ENCODE peak calls at places on chromosomes 12 and 14, in six cellular contexts. J, Q, D, H, O and P are unnamed samples. For H3K9me3, the result is how much of the 10 kb centered on the place peaks cover.

GRCh38 chr12:70663838-70664237 is 26.6 kb upstream of the PTPRB start:
- DNase-seq in J (no peak), H (no peak), Q (no peak), D (no peak), O (no peak), P (no peak)

GRCh38 chr12:70305794-70306193 is 60.3 kb upstream of the KCNMB4 start:
- DNase-seq in Q (peak), H (no peak), O (no peak), J (peak), D (no peak), P (peak)

GRCh38 chr14:58301416-58301815 is 3.1 kb downstream of the ARID4A start:
- DNase-seq in D (no peak), J (no peak), H (no peak), O (no peak), Q (no peak), P (no peak)

GRCh38 chr12:6066651-6067050 is 57.8 kb downstream of the VWF start:
- DNase-seq in Q (no peak), O (no peak), J (no peak), D (no peak), H (no peak), P (no peak)

GRCh38 chr14:50410921-50411320 is 14.2 kb upstream of the CDKL1 start:
- DNase-seq in J (peak), H (no peak), O (no peak), Q (peak), D (no peak), P (peak)

GRCh38 chr12:92717202-92717601 is 14.4 kb downstream of the PLEKHG7 start:
- DNase-seq in D (peak), J (peak), H (no peak), O (peak), Q (peak), P (no peak)

GRCh38 chr12:124805876-124806668 is 57.6 kb downstream of the SCARB1 start:
- DNase-seq in O (no peak), D (no peak), Q (no peak), J (no peak), H (no peak), P (peak)

GRCh38 chr12:23944067-23944466 is 5.4 kb downstream of the SOX5 start:
- DNase-seq in H (no peak), D (no peak), Q (no peak), O (no peak), J (no peak), P (no peak)

GRCh38 chr12:2876431-2877046 is 435 bp downstream of the FOXM1 start:
- DNase-seq in Q (peak), D (peak), H (no peak), O (no peak), J (no peak), P (peak)

GRCh38 chr14:71780075-71780474 is 152.2 kb upstream of the RGS6 start:
- DNase-seq in O (no peak), H (no peak), D (no peak), J (no peak), Q (no peak), P (no peak)

GRCh38 chr12:71639341-71639760 is 24.3 kb downstream of the ZFC3H1 start:
- DNase-seq in J (no peak), H (no peak), Q (no peak), O (no peak), D (peak), P (no peak)

GRCh38 chr12:53700567-53700966 is 24.7 kb upstream of the ATP5MC2 start:
- DNase-seq in J (no peak), O (no peak), Q (peak), H (no peak), D (no peak), P (no peak)

GRCh38 chr12:45122776-45123380 is 72.0 kb upstream of the DBX2 start:
- DNase-seq in D (peak), J (peak), O (peak), H (peak), Q (peak), P (no peak)

GRCh38 chr14:92362781-92363235 is 39.8 kb downstream of the SLC24A4 start:
- DNase-seq in J (peak), H (no peak), D (no peak), O (no peak), Q (peak), P (peak)

GRCh38 chr12:58540480-58541299 is 379.6 kb downstream of the LRIG3 start:
- DNase-seq in H (peak), Q (peak), O (peak), D (peak), J (peak), P (no peak)

GRCh38 chr14:49945448-49946319 is 52.8 kb downstream of the ARF6 start:
- DNase-seq in D (no peak), Q (no peak), J (no peak), O (no peak), H (no peak), P (no peak)

GRCh38 chr14:34843011-34843554 is 32.1 kb downstream of the BAZ1A start:
- DNase-seq in H (no peak), Q (peak), O (no peak), D (peak), J (peak), P (peak)

GRCh38 chr14:90778468-90779255 is 37.6 kb downstream of the TTC7B start:
- DNase-seq in D (no peak), H (no peak), Q (no peak), J (no peak), O (no peak), P (no peak)

GRCh38 chr14:100898935-100899840 is 4.3 kb downstream of the RTL1 start:
- DNase-seq in Q (no peak), D (no peak), H (peak), J (no peak), O (no peak), P (peak)

GRCh38 chr12:126362490-126362889 is 1297.3 kb downstream of the AACS start:
- DNase-seq in D (no peak), H (no peak), J (no peak), O (no peak), Q (peak), P (peak)

GRCh38 chr12:113242018-113242418 is 20.8 kb downstream of the TPCN1 start:
- DNase-seq in D (peak), H (no peak), O (no peak), Q (peak), J (no peak), P (peak)

GRCh38 chr12:76860301-76860700 is 18.5 kb downstream of the CSRP2 start:
- DNase-seq in D (no peak), O (no peak), J (no peak), H (no peak), Q (no peak), P (no peak)

GRCh38 chr14:104873380-104874055 is 8.4 kb downstream of the CEP170B start:
- DNase-seq in J (no peak), Q (no peak), O (no peak), H (no peak), D (no peak), P (peak)

GRCh38 chr12:67355428-67356385 is 86.5 kb downstream of the CAND1 start:
- DNase-seq in J (peak), D (peak), O (peak), Q (peak), H (peak), P (no peak)

GRCh38 chr12:103854372-103854973 is 13.4 kb upstream of the NT5DC3 start:
- DNase-seq in J (no peak), O (no peak), Q (no peak), H (no peak), D (no peak), P (no peak)

GRCh38 chr12:8566525-8566924 is 25.8 kb upstream of the CLEC4E start:
- DNase-seq in Q (no peak), O (no peak), D (no peak), J (no peak), H (no peak), P (no peak)

GRCh38 chr12:30810918-30811317 is 56.2 kb upstream of the CAPRIN2 start:
- DNase-seq in O (no peak), H (no peak), J (no peak), D (no peak), Q (no peak), P (no peak)

GRCh38 chr14:47438650-47439140 is 236.7 kb downstream of the MDGA2 start:
- DNase-seq in D (no peak), Q (peak), H (no peak), J (no peak), O (no peak), P (no peak)

GRCh38 chr14:82510007-82510406 is 976.4 kb upstream of the SEL1L start:
- DNase-seq in Q (no peak), D (no peak), O (no peak), J (no peak), H (no peak), P (no peak)

GRCh38 chr14:82511399-82511798 is 977.7 kb upstream of the SEL1L start:
- DNase-seq in H (no peak), D (no peak), Q (no peak), O (no peak), J (no peak), P (no peak)
- H3K9me3 ChIP-seq in H (under half), D (under half), Q (under half), O (under half), J (under half), P (under half)

GRCh38 chr14:99234366-99234765 is 37.6 kb downstream of the BCL11B start:
- DNase-seq in O (no peak), D (no peak), H (no peak), J (no peak), Q (no peak), P (no peak)
- TF ChIP-seq CTCF in O (no peak), D (no peak), H (no peak), J (no peak), Q (no peak), P (no peak)

GRCh38 chr12:57215065-57215464 is 1.5 kb upstream of the NXPH4 start:
- DNase-seq in D (no peak), O (no peak), H (no peak), J (no peak), Q (no peak), P (no peak)

GRCh38 chr12:57215668-57216013 is 953 bp upstream of the NXPH4 start:
- DNase-seq in Q (peak), J (peak), O (no peak), H (no peak), D (peak), P (peak)

GRCh38 chr12:57213763-57214397 is 2.7 kb upstream of the NXPH4 start:
- DNase-seq in O (no peak), J (no peak), D (peak), H (no peak), Q (no peak), P (no peak)

GRCh38 chr12:57213068-57213715 is 3.4 kb upstream of the NXPH4 start:
- DNase-seq in H (peak), O (peak), Q (peak), D (peak), J (peak), P (peak)

GRCh38 chr12:57214398-57214781 is 2.2 kb upstream of the NXPH4 start:
- DNase-seq in D (no peak), H (peak), J (peak), Q (peak), O (no peak), P (no peak)
- H2AFZ ChIP-seq in D (peak), H (no peak), J (peak), Q (no peak), O (peak), P (no peak)

DNA sequence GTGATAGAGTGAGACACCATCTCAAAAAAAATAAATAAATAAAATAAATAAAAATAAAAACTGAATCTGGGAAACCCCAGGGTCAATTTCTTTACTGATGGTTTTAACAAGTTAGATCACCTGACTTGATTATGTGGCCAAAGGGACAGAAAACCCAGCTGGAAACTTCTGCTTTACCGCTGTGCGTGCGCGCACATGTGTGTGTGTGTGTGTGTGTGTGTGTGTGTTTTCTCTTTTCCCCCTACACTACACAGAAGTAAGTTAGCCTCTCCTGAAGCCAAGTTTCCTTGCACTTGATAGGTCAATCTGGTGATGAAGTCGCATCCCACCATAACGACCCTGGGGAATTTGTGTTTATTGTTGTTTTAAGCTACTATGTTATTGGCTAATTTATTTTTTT is 105.3 kb upstream of the AMN1 start:
- DNase-seq in H (no peak), O (no peak), Q (no peak), D (no peak), J (no peak), P (no peak)
- H3K9me3 ChIP-seq in H (under half), O (under half), Q (under half), D (under half), J (under half), P (under half)

DNA sequence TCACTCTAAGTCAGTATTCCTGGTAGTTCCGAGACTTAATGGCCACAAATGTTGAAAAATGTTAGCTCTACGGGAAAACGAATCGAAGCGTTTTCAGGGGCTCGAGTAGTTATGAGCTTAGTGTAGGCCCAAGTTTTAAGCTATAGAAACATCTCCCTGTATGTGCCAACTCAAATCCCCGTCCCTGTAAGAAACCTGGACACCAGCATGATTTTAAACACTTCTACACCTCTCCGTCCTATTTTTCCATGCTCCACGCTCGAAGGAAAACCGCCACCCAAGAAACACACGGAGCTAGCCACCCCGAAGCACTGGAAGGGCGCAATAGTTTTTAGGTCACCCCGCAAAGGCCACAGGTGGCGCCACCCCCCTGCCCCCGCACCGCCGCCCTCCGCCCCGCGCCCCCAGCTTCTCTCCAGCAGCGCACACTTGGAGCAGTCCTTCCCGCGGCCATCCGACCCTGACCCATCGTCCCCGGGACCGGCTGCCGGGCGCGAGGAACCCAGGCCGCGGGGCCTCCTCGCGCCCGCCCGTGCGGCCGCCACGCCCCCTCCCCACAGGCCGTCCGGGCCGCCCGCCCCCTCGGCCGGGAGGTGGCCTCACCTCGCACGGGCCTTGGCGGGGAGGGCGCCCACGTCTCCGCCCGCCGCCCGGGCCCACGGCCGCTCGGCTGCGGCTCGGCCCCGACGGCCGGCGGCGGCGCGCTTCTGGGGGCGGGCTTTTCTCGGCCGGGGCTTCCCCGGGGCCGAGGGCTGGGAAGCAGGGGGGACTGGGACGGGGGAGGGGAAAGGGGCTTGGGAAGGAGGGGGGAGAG is 519 bp downstream of the R3HDM2 start:
- DNase-seq in O (no peak), Q (peak), H (no peak), J (peak), D (peak), P (no peak)
- TF ChIP-seq CTCF in O (no peak), Q (no peak), H (peak), J (no peak), D (no peak), P (no peak)

GRCh38 chr12:990308-990648 is 745 bp upstream of the ERC1 start:
- DNase-seq in Q (peak), O (no peak), H (peak), J (peak), D (peak), P (peak)

GRCh38 chr12:989051-989450 is 2.0 kb upstream of the ERC1 start:
- DNase-seq in J (no peak), O (no peak), D (no peak), H (no peak), Q (no peak), P (peak)

GRCh38 chr12:990649-991349 is at the start of gene ERC1:
- DNase-seq in Q (peak), O (peak), J (peak), H (peak), D (peak), P (peak)

GRCh38 chr12:989751-990278 is 1.2 kb upstream of the ERC1 start:
- DNase-seq in H (peak), O (no peak), J (peak), Q (peak), D (peak), P (peak)

GRCh38 chr12:988616-989015 is 2.4 kb upstream of the ERC1 start:
- DNase-seq in D (no peak), J (peak), H (no peak), Q (no peak), O (no peak), P (peak)
- H2AFZ ChIP-seq in D (no peak), J (no peak), H (no peak), Q (no peak), O (no peak), P (peak)

DNA sequence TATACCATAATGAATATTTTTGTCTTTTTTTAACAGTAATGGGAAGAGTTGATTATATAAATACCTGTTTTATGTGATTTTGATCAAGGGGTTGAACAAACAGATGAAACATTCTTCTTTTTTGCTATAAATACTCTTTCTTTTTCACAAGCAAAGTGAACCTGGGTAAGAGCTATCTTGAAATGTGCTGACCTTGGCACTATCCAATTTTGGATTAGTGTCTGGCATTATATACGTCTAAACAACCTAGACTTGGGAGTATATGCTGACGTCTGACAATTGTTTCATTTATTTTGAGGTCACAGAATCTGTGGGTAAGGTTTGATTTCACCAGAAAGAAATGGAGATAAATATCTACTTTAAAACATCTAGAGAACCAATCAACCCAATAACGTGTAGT is 716.0 kb upstream of the STXBP6 start:
- DNase-seq in D (no peak), O (no peak), Q (no peak), H (no peak), J (no peak), P (no peak)
- H3K9me3 ChIP-seq in D (under half), O (under half), Q (under half), H (under half), J (under half), P (under half)

GRCh38 chr12:117144599-117144998 is 45.4 kb upstream of the TESC start:
- DNase-seq in J (no peak), Q (no peak), H (no peak), D (no peak), O (no peak), P (peak)

GRCh38 chr12:117151195-117152031 is 38.9 kb downstream of the FBXO21 start:
- DNase-seq in D (no peak), H (peak), O (peak), J (peak), Q (peak), P (peak)

GRCh38 chr12:117148642-117149041 is 41.6 kb downstream of the FBXO21 start:
- DNase-seq in Q (peak), J (no peak), H (no peak), D (no peak), O (no peak), P (no peak)

GRCh38 chr12:117145597-117146154 is 44.6 kb downstream of the FBXO21 start:
- DNase-seq in D (no peak), J (no peak), H (no peak), O (no peak), Q (no peak), P (peak)

GRCh38 chr12:117147639-117148038 is 42.6 kb downstream of the FBXO21 start:
- DNase-seq in J (no peak), D (no peak), O (no peak), Q (no peak), H (no peak), P (no peak)
- TF ChIP-seq CTCF in J (no peak), D (no peak), O (no peak), Q (no peak), H (no peak), P (no peak)

DNA sequence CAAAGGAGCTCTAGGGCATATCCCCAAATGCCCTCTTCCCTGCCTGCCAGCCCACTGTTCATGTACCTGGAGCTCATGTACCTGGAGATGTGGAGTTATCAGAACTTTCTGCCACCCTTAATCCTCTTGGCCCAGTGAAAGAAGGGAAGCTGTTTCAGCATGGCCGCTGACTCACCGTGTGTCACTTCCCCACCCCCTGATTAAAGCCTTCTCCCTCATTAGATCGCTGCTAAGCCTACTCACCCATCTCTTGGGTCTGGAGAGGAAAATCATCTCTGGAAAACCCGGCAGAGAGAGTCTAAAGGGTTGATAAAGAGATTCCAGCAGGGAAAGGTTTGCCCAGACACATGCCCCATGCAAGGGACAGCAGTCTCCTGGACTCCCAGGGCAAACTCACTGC is 4.5 kb upstream of the LTBP2 start:
- DNase-seq in O (peak), Q (peak), J (peak), D (peak), H (peak), P (peak)
- H2AFZ ChIP-seq in O (peak), Q (no peak), J (peak), D (no peak), H (no peak), P (no peak)

GRCh38 chr12:46857486-46857885 is 31.7 kb upstream of the SLC38A4 start:
- DNase-seq in J (no peak), D (no peak), Q (no peak), O (no peak), H (no peak), P (no peak)

GRCh38 chr12:46858368-46858767 is 32.6 kb upstream of the SLC38A4 start:
- DNase-seq in J (no peak), Q (no peak), H (no peak), O (peak), D (no peak), P (no peak)

GRCh38 chr12:46855760-46856159 is 30.0 kb upstream of the SLC38A4 start:
- DNase-seq in J (no peak), O (no peak), Q (no peak), D (no peak), H (no peak), P (no peak)
- H3K9me3 ChIP-seq in J (under half), O (under half), Q (under half), D (under half), H (under half), P (under half)